ENCODE peak calls at places on chromosome 6, in six cellular contexts. One of them, this sample, is unnamed.

GRCh38 chr6:165059032-165059431 is 250.4 kb downstream of the C6orf118 start:
- DNase-seq in iris pigment epithelial cell: peak
- DNase-seq in fibroblast of lung: no peak
- DNase-seq in bronchial epithelial cell: peak
- DNase-seq in cardiac muscle cell: no peak
- DNase-seq in D341Med: no peak
- DNase-seq in this sample: no peak

GRCh38 chr6:42075159-42075838 is 25.0 kb downstream of the TAF8 start:
- DNase-seq in iris pigment epithelial cell: peak
- DNase-seq in fibroblast of lung: peak
- DNase-seq in bronchial epithelial cell: peak
- DNase-seq in cardiac muscle cell: peak
- DNase-seq in D341Med: peak
- DNase-seq in this sample: no peak

GRCh38 chr6:157559201-157559756 is 178.3 kb downstream of the ZDHHC14 start:
- DNase-seq in iris pigment epithelial cell: no peak
- DNase-seq in fibroblast of lung: no peak
- DNase-seq in bronchial epithelial cell: no peak
- DNase-seq in cardiac muscle cell: no peak
- DNase-seq in D341Med: no peak
- DNase-seq in this sample: no peak

GRCh38 chr6:73203098-73203497 is 22.2 kb downstream of the KHDC1L start:
- DNase-seq in iris pigment epithelial cell: peak
- DNase-seq in fibroblast of lung: peak
- DNase-seq in bronchial epithelial cell: peak
- DNase-seq in cardiac muscle cell: no peak
- DNase-seq in D341Med: no peak
- DNase-seq in this sample: no peak

GRCh38 chr6:108714774-108715414 is 133.3 kb upstream of the ARMC2 start:
- DNase-seq in iris pigment epithelial cell: no peak
- DNase-seq in fibroblast of lung: peak
- DNase-seq in bronchial epithelial cell: no peak
- DNase-seq in cardiac muscle cell: no peak
- DNase-seq in D341Med: no peak
- DNase-seq in this sample: no peak

GRCh38 chr6:111809264-111809663 is 64.0 kb downstream of the FYN start:
- DNase-seq in iris pigment epithelial cell: no peak
- DNase-seq in fibroblast of lung: no peak
- DNase-seq in bronchial epithelial cell: no peak
- DNase-seq in cardiac muscle cell: no peak
- DNase-seq in D341Med: no peak
- DNase-seq in this sample: no peak

GRCh38 chr6:26322645-26323482 is 42.1 kb upstream of the BTN3A2 start:
- DNase-seq in iris pigment epithelial cell: peak
- DNase-seq in fibroblast of lung: peak
- DNase-seq in bronchial epithelial cell: peak
- DNase-seq in cardiac muscle cell: peak
- DNase-seq in D341Med: peak
- DNase-seq in this sample: peak

GRCh38 chr6:120826253-120826652 is 508.0 kb downstream of the TBC1D32 start:
- DNase-seq in iris pigment epithelial cell: peak
- DNase-seq in fibroblast of lung: peak
- DNase-seq in bronchial epithelial cell: peak
- DNase-seq in cardiac muscle cell: peak
- DNase-seq in D341Med: peak
- DNase-seq in this sample: no peak

GRCh38 chr6:95923518-95923917 is 92.3 kb upstream of the FUT9 start:
- DNase-seq in iris pigment epithelial cell: no peak
- DNase-seq in fibroblast of lung: no peak
- DNase-seq in bronchial epithelial cell: peak
- DNase-seq in cardiac muscle cell: peak
- DNase-seq in D341Med: peak
- DNase-seq in this sample: no peak

GRCh38 chr6:158661156-158661555 is 11.3 kb downstream of the SYTL3 start:
- DNase-seq in iris pigment epithelial cell: no peak
- DNase-seq in fibroblast of lung: no peak
- DNase-seq in bronchial epithelial cell: no peak
- DNase-seq in cardiac muscle cell: no peak
- DNase-seq in D341Med: no peak
- DNase-seq in this sample: no peak

GRCh38 chr6:143279385-143279784 is 171.1 kb downstream of the ADAT2 start:
- DNase-seq in iris pigment epithelial cell: peak
- DNase-seq in fibroblast of lung: peak
- DNase-seq in bronchial epithelial cell: peak
- DNase-seq in cardiac muscle cell: peak
- DNase-seq in D341Med: peak
- DNase-seq in this sample: no peak

GRCh38 chr6:28884423-28885148 is 39.2 kb downstream of the TRIM27 start:
- DNase-seq in iris pigment epithelial cell: no peak
- DNase-seq in fibroblast of lung: no peak
- DNase-seq in bronchial epithelial cell: no peak
- DNase-seq in cardiac muscle cell: no peak
- DNase-seq in D341Med: no peak
- DNase-seq in this sample: no peak

GRCh38 chr6:165726915-165727314 is 63.9 kb upstream of the PDE10A start:
- DNase-seq in iris pigment epithelial cell: peak
- DNase-seq in fibroblast of lung: no peak
- DNase-seq in bronchial epithelial cell: no peak
- DNase-seq in cardiac muscle cell: no peak
- DNase-seq in D341Med: no peak
- DNase-seq in this sample: no peak

GRCh38 chr6:2999005-2999620 is 581 bp upstream of the NQO2 start:
- DNase-seq in iris pigment epithelial cell: peak
- DNase-seq in fibroblast of lung: peak
- DNase-seq in bronchial epithelial cell: peak
- DNase-seq in cardiac muscle cell: no peak
- DNase-seq in D341Med: no peak
- DNase-seq in this sample: no peak

GRCh38 chr6:53712078-53712477 is 46.5 kb upstream of the KLHL31 start:
- DNase-seq in iris pigment epithelial cell: no peak
- DNase-seq in fibroblast of lung: no peak
- DNase-seq in bronchial epithelial cell: no peak
- DNase-seq in cardiac muscle cell: no peak
- DNase-seq in D341Med: no peak
- DNase-seq in this sample: no peak

GRCh38 chr6:81451787-81452186 is 300.7 kb downstream of the TENT5A start:
- DNase-seq in iris pigment epithelial cell: peak
- DNase-seq in fibroblast of lung: peak
- DNase-seq in bronchial epithelial cell: peak
- DNase-seq in cardiac muscle cell: no peak
- DNase-seq in D341Med: no peak
- DNase-seq in this sample: no peak

GRCh38 chr6:131167773-131168172 is 32.5 kb downstream of the AKAP7 start:
- DNase-seq in iris pigment epithelial cell: no peak
- DNase-seq in fibroblast of lung: peak
- DNase-seq in bronchial epithelial cell: no peak
- DNase-seq in cardiac muscle cell: no peak
- DNase-seq in D341Med: no peak
- DNase-seq in this sample: no peak

GRCh38 chr6:106973018-106973840 is 1.3 kb downstream of the CD24 start:
- DNase-seq in iris pigment epithelial cell: no peak
- DNase-seq in fibroblast of lung: peak
- DNase-seq in bronchial epithelial cell: no peak
- DNase-seq in cardiac muscle cell: peak
- DNase-seq in D341Med: peak
- DNase-seq in this sample: no peak

GRCh38 chr6:35214869-35215664 is 1.3 kb downstream of the SCUBE3 start:
- DNase-seq in iris pigment epithelial cell: no peak
- DNase-seq in fibroblast of lung: no peak
- DNase-seq in bronchial epithelial cell: no peak
- DNase-seq in cardiac muscle cell: peak
- DNase-seq in D341Med: no peak
- DNase-seq in this sample: no peak

GRCh38 chr6:147053311-147053921 is 150.8 kb upstream of the STXBP5 start:
- DNase-seq in iris pigment epithelial cell: no peak
- DNase-seq in fibroblast of lung: no peak
- DNase-seq in bronchial epithelial cell: no peak
- DNase-seq in cardiac muscle cell: no peak
- DNase-seq in D341Med: no peak
- DNase-seq in this sample: no peak

GRCh38 chr6:8655670-8656454 is 220.5 kb upstream of the SLC35B3 start:
- DNase-seq in iris pigment epithelial cell: no peak
- DNase-seq in fibroblast of lung: no peak
- DNase-seq in bronchial epithelial cell: no peak
- DNase-seq in cardiac muscle cell: no peak
- DNase-seq in D341Med: no peak
- DNase-seq in this sample: no peak

GRCh38 chr6:1810880-1811279 is 201.2 kb downstream of the FOXC1 start:
- DNase-seq in iris pigment epithelial cell: no peak
- DNase-seq in fibroblast of lung: no peak
- DNase-seq in bronchial epithelial cell: no peak
- DNase-seq in cardiac muscle cell: no peak
- DNase-seq in D341Med: no peak
- DNase-seq in this sample: no peak

GRCh38 chr6:33314943-33315752 is 1.3 kb upstream of the TAPBP start:
- DNase-seq in iris pigment epithelial cell: peak
- DNase-seq in fibroblast of lung: no peak
- DNase-seq in bronchial epithelial cell: peak
- DNase-seq in cardiac muscle cell: no peak
- DNase-seq in D341Med: no peak
- DNase-seq in this sample: no peak

GRCh38 chr6:53727748-53728147 is 62.2 kb upstream of the KLHL31 start:
- DNase-seq in iris pigment epithelial cell: peak
- DNase-seq in fibroblast of lung: no peak
- DNase-seq in bronchial epithelial cell: no peak
- DNase-seq in cardiac muscle cell: no peak
- DNase-seq in D341Med: no peak
- DNase-seq in this sample: no peak

GRCh38 chr6:112178846-112179245 is 75.5 kb downstream of the LAMA4 start:
- DNase-seq in iris pigment epithelial cell: no peak
- DNase-seq in fibroblast of lung: no peak
- DNase-seq in bronchial epithelial cell: no peak
- DNase-seq in cardiac muscle cell: no peak
- DNase-seq in D341Med: no peak
- DNase-seq in this sample: no peak

GRCh38 chr6:87291879-87292278 is 30.5 kb upstream of the SMIM8 start:
- DNase-seq in iris pigment epithelial cell: no peak
- DNase-seq in fibroblast of lung: no peak
- DNase-seq in bronchial epithelial cell: no peak
- DNase-seq in cardiac muscle cell: no peak
- DNase-seq in D341Med: no peak
- DNase-seq in this sample: peak

This sample was measured in NCI-H2081 treated with DMSO at 0.1 percent for 48 hours.